ENCODE peak calls at places on chromosomes 5 and 9, in eight cellular contexts. One of them, this sample, is unnamed.

GRCh38 chr9:82202808-82203207 is 214.2 kb downstream of the SPATA31D1 start:
- DNase-seq in left cardiac atrium: no peak
- DNase-seq in NT2/D1: no peak
- DNase-seq in HL-60: no peak
- DNase-seq in non-pigmented ciliary epithelial cell: peak; percentile 55
- DNase-seq in HCT116: no peak
- DNase-seq in activated CD4-positive, alpha-beta T cell treated with anti-CD3 and anti-CD28 coated beads for 48 hours: no peak
- DNase-seq in neural progenitor cell: no peak
- DNase-seq in this sample: no peak

GRCh38 chr5:51995773-51996306 is 612.6 kb downstream of the ISL1 start:
- DNase-seq in activated CD4-positive, alpha-beta T cell treated with anti-CD3 and anti-CD28 coated beads for 48 hours: no peak
- DNase-seq in NT2/D1: no peak
- DNase-seq in non-pigmented ciliary epithelial cell: no peak
- DNase-seq in neural progenitor cell: no peak
- DNase-seq in HL-60: no peak
- DNase-seq in HCT116: no peak
- DNase-seq in left cardiac atrium: no peak
- DNase-seq in this sample: no peak

GRCh38 chr9:27303219-27303618 is 6.3 kb upstream of the EQTN start:
- DNase-seq in activated CD4-positive, alpha-beta T cell treated with anti-CD3 and anti-CD28 coated beads for 48 hours: no peak
- DNase-seq in non-pigmented ciliary epithelial cell: no peak
- DNase-seq in NT2/D1: peak; percentile 20
- DNase-seq in left cardiac atrium: peak; percentile 25
- DNase-seq in neural progenitor cell: peak; percentile 9
- DNase-seq in HCT116: no peak
- DNase-seq in HL-60: no peak
- DNase-seq in this sample: no peak

GRCh38 chr5:123422433-123423277 is 548 bp downstream of the CEP120 start:
- DNase-seq in HL-60: no peak
- DNase-seq in left cardiac atrium: no peak
- DNase-seq in activated CD4-positive, alpha-beta T cell treated with anti-CD3 and anti-CD28 coated beads for 48 hours: peak; percentile 34
- DNase-seq in HCT116: no peak
- DNase-seq in non-pigmented ciliary epithelial cell: no peak
- DNase-seq in neural progenitor cell: peak; percentile 46
- DNase-seq in NT2/D1: no peak
- DNase-seq in this sample: no peak

GRCh38 chr5:94849821-94850736 is 231.6 kb downstream of the SLF1 start:
- DNase-seq in NT2/D1: peak; percentile 33
- DNase-seq in HL-60: no peak
- DNase-seq in HCT116: peak; percentile 59
- DNase-seq in activated CD4-positive, alpha-beta T cell treated with anti-CD3 and anti-CD28 coated beads for 48 hours: peak; percentile 16
- DNase-seq in non-pigmented ciliary epithelial cell: peak; percentile 55
- DNase-seq in neural progenitor cell: peak; percentile 75
- DNase-seq in left cardiac atrium: no peak
- DNase-seq in this sample: no peak

GRCh38 chr9:134502261-134503211 is 139.1 kb upstream of the COL5A1 start:
- DNase-seq in non-pigmented ciliary epithelial cell: peak; percentile 93
- DNase-seq in left cardiac atrium: peak; percentile 82
- DNase-seq in activated CD4-positive, alpha-beta T cell treated with anti-CD3 and anti-CD28 coated beads for 48 hours: no peak
- DNase-seq in HL-60: no peak
- DNase-seq in neural progenitor cell: no peak
- DNase-seq in HCT116: no peak
- DNase-seq in NT2/D1: no peak
- DNase-seq in this sample: peak; percentile 91

GRCh38 chr9:135884328-135885035 is 22.9 kb downstream of the CAMSAP1 start:
- DNase-seq in non-pigmented ciliary epithelial cell: no peak
- DNase-seq in neural progenitor cell: no peak
- DNase-seq in activated CD4-positive, alpha-beta T cell treated with anti-CD3 and anti-CD28 coated beads for 48 hours: no peak
- DNase-seq in HL-60: no peak
- DNase-seq in NT2/D1: no peak
- DNase-seq in left cardiac atrium: no peak
- DNase-seq in HCT116: no peak
- DNase-seq in this sample: no peak

GRCh38 chr5:88680253-88681132 is 202.5 kb downstream of the MEF2C start:
- DNase-seq in non-pigmented ciliary epithelial cell: no peak
- DNase-seq in HL-60: no peak
- DNase-seq in neural progenitor cell: peak; percentile 88
- DNase-seq in NT2/D1: no peak
- DNase-seq in HCT116: peak; percentile 24
- DNase-seq in activated CD4-positive, alpha-beta T cell treated with anti-CD3 and anti-CD28 coated beads for 48 hours: peak; percentile 86
- DNase-seq in left cardiac atrium: peak; percentile 69
- DNase-seq in this sample: peak; percentile 82

GRCh38 chr9:127116946-127117345 is 5.5 kb downstream of the ANGPTL2 start:
- DNase-seq in activated CD4-positive, alpha-beta T cell treated with anti-CD3 and anti-CD28 coated beads for 48 hours: no peak
- DNase-seq in NT2/D1: no peak
- DNase-seq in neural progenitor cell: no peak
- DNase-seq in HCT116: no peak
- DNase-seq in left cardiac atrium: no peak
- DNase-seq in non-pigmented ciliary epithelial cell: no peak
- DNase-seq in HL-60: no peak
- DNase-seq in this sample: no peak

GRCh38 chr5:53507013-53507412 is 26.6 kb downstream of the FST start:
- DNase-seq in left cardiac atrium: no peak
- DNase-seq in non-pigmented ciliary epithelial cell: no peak
- DNase-seq in NT2/D1: no peak
- DNase-seq in HCT116: no peak
- DNase-seq in activated CD4-positive, alpha-beta T cell treated with anti-CD3 and anti-CD28 coated beads for 48 hours: no peak
- DNase-seq in neural progenitor cell: no peak
- DNase-seq in HL-60: no peak
- DNase-seq in this sample: no peak

GRCh38 chr5:170631471-170632195 is 127.8 kb downstream of the KCNIP1 start:
- DNase-seq in left cardiac atrium: peak; percentile 36
- DNase-seq in NT2/D1: no peak
- DNase-seq in activated CD4-positive, alpha-beta T cell treated with anti-CD3 and anti-CD28 coated beads for 48 hours: no peak
- DNase-seq in HCT116: peak; percentile 33
- DNase-seq in HL-60: no peak
- DNase-seq in non-pigmented ciliary epithelial cell: no peak
- DNase-seq in neural progenitor cell: peak; percentile 79
- DNase-seq in this sample: peak; percentile 18

GRCh38 chr5:75566710-75567309 is 44.4 kb upstream of the ANKDD1B start:
- DNase-seq in HL-60: peak; percentile 61
- DNase-seq in left cardiac atrium: no peak
- DNase-seq in non-pigmented ciliary epithelial cell: peak; percentile 93
- DNase-seq in neural progenitor cell: no peak
- DNase-seq in HCT116: peak; percentile 80
- DNase-seq in activated CD4-positive, alpha-beta T cell treated with anti-CD3 and anti-CD28 coated beads for 48 hours: peak; percentile 74
- DNase-seq in NT2/D1: peak; percentile 20
- DNase-seq in this sample: no peak

GRCh38 chr5:107404595-107405366 is 266.0 kb downstream of the EFNA5 start:
- DNase-seq in neural progenitor cell: no peak
- DNase-seq in non-pigmented ciliary epithelial cell: no peak
- DNase-seq in activated CD4-positive, alpha-beta T cell treated with anti-CD3 and anti-CD28 coated beads for 48 hours: no peak
- DNase-seq in NT2/D1: no peak
- DNase-seq in HL-60: no peak
- DNase-seq in HCT116: no peak
- DNase-seq in left cardiac atrium: no peak
- DNase-seq in this sample: no peak

GRCh38 chr9:134493471-134494272 is 147.9 kb upstream of the COL5A1 start:
- DNase-seq in HCT116: no peak
- DNase-seq in NT2/D1: no peak
- DNase-seq in non-pigmented ciliary epithelial cell: no peak
- DNase-seq in left cardiac atrium: no peak
- DNase-seq in HL-60: no peak
- DNase-seq in activated CD4-positive, alpha-beta T cell treated with anti-CD3 and anti-CD28 coated beads for 48 hours: no peak
- DNase-seq in neural progenitor cell: no peak
- DNase-seq in this sample: peak; percentile 32

GRCh38 chr5:93622240-93622885 is 39.3 kb downstream of the NR2F1 start:
- DNase-seq in neural progenitor cell: peak; percentile 59
- DNase-seq in HL-60: peak; percentile 24
- DNase-seq in activated CD4-positive, alpha-beta T cell treated with anti-CD3 and anti-CD28 coated beads for 48 hours: peak; percentile 26
- DNase-seq in non-pigmented ciliary epithelial cell: no peak
- DNase-seq in HCT116: no peak
- DNase-seq in left cardiac atrium: no peak
- DNase-seq in NT2/D1: no peak
- DNase-seq in this sample: no peak

GRCh38 chr5:140978260-140978659 is 12.0 kb downstream of the PCDHAC2 start:
- DNase-seq in activated CD4-positive, alpha-beta T cell treated with anti-CD3 and anti-CD28 coated beads for 48 hours: no peak
- DNase-seq in non-pigmented ciliary epithelial cell: no peak
- DNase-seq in neural progenitor cell: no peak
- DNase-seq in left cardiac atrium: peak; percentile 32
- DNase-seq in HCT116: no peak
- DNase-seq in HL-60: no peak
- DNase-seq in NT2/D1: no peak
- DNase-seq in this sample: no peak

GRCh38 chr9:89185980-89186379 is 7.4 kb upstream of the SHC3 start:
- DNase-seq in HL-60: no peak
- DNase-seq in NT2/D1: peak; percentile 42
- DNase-seq in left cardiac atrium: no peak
- DNase-seq in activated CD4-positive, alpha-beta T cell treated with anti-CD3 and anti-CD28 coated beads for 48 hours: no peak
- DNase-seq in HCT116: no peak
- DNase-seq in non-pigmented ciliary epithelial cell: no peak
- DNase-seq in neural progenitor cell: peak; percentile 75
- DNase-seq in this sample: no peak

GRCh38 chr9:133246507-133247390 is 28.3 kb downstream of the ABO start:
- DNase-seq in left cardiac atrium: no peak
- DNase-seq in non-pigmented ciliary epithelial cell: no peak
- DNase-seq in HCT116: no peak
- DNase-seq in activated CD4-positive, alpha-beta T cell treated with anti-CD3 and anti-CD28 coated beads for 48 hours: no peak
- DNase-seq in neural progenitor cell: no peak
- DNase-seq in NT2/D1: no peak
- DNase-seq in HL-60: no peak
- DNase-seq in this sample: peak; percentile 50

GRCh38 chr9:135227641-135228251 is 140.3 kb downstream of the OLFM1 start:
- DNase-seq in left cardiac atrium: no peak
- DNase-seq in NT2/D1: no peak
- DNase-seq in HCT116: no peak
- DNase-seq in neural progenitor cell: no peak
- DNase-seq in activated CD4-positive, alpha-beta T cell treated with anti-CD3 and anti-CD28 coated beads for 48 hours: no peak
- DNase-seq in non-pigmented ciliary epithelial cell: no peak
- DNase-seq in HL-60: no peak
- DNase-seq in this sample: peak; percentile 27

GRCh38 chr5:123868267-123868666 is 356.3 kb downstream of the CSNK1G3 start:
- DNase-seq in activated CD4-positive, alpha-beta T cell treated with anti-CD3 and anti-CD28 coated beads for 48 hours: no peak
- DNase-seq in HL-60: no peak
- DNase-seq in NT2/D1: no peak
- DNase-seq in non-pigmented ciliary epithelial cell: no peak
- DNase-seq in HCT116: no peak
- DNase-seq in neural progenitor cell: no peak
- DNase-seq in left cardiac atrium: no peak
- DNase-seq in this sample: no peak